ENCODE peak calls at places on chromosomes 7 and 10, in seven cellular contexts. Q is SK-N-SH, W is HCT116, K is HepG2, E is K562, D is GM12878, I is H1. X is an unnamed sample.
A peak's percentile ranks its signal among the peaks of the same experiment; 100 is the strongest.

GRCh38 chr10:119447823-119448546 is 94.5 kb downstream of the RGS10 start:
- DNase-seq in I (no peak), Q (no peak), D (no peak), E (no peak), K (no peak), W (no peak), X (no peak)

GRCh38 chr10:92747066-92747465 is 57.3 kb downstream of the HHEX start:
- DNase-seq in D (no peak), Q (no peak), I (no peak), W (no peak), E (no peak), K (no peak), X (no peak)

GRCh38 chr7:128309921-128310320 is 33.8 kb downstream of the RBM28 start:
- DNase-seq in W (no peak), Q (no peak), K (no peak), E (no peak), I (no peak), D (no peak), X (no peak)

GRCh38 chr7:138669364-138669763 is 31.8 kb downstream of the SVOPL start:
- DNase-seq in W (no peak), I (no peak), E (no peak), D (no peak), Q (no peak), K (no peak), X (no peak)

GRCh38 chr7:26584964-26585650 is 279.3 kb downstream of the SKAP2 start:
- DNase-seq in D (no peak), E (no peak), Q (no peak), I (no peak), K (no peak), W (no peak), X (no peak)

GRCh38 chr7:98213296-98213873 is 2.1 kb downstream of the BHLHA15 start:
- DNase-seq in D (no peak), E (no peak), I (no peak), W (no peak), Q (peak; percentile 41), K (no peak), X (no peak)

GRCh38 chr7:81802251-81802650 is 32.4 kb upstream of the HGF start:
- DNase-seq in W (no peak), I (no peak), K (no peak), D (no peak), E (no peak), Q (no peak), X (no peak)

GRCh38 chr10:44035474-44036197 is 349.3 kb downstream of the CXCL12 start:
- DNase-seq in E (no peak), W (no peak), D (peak; percentile 57), K (no peak), I (no peak), Q (no peak), X (no peak)

GRCh38 chr10:49817845-49818244 is 55.7 kb upstream of the OGDHL start:
- DNase-seq in K (no peak), E (no peak), Q (no peak), D (no peak), I (no peak), W (no peak), X (peak; percentile 66)

DNA sequence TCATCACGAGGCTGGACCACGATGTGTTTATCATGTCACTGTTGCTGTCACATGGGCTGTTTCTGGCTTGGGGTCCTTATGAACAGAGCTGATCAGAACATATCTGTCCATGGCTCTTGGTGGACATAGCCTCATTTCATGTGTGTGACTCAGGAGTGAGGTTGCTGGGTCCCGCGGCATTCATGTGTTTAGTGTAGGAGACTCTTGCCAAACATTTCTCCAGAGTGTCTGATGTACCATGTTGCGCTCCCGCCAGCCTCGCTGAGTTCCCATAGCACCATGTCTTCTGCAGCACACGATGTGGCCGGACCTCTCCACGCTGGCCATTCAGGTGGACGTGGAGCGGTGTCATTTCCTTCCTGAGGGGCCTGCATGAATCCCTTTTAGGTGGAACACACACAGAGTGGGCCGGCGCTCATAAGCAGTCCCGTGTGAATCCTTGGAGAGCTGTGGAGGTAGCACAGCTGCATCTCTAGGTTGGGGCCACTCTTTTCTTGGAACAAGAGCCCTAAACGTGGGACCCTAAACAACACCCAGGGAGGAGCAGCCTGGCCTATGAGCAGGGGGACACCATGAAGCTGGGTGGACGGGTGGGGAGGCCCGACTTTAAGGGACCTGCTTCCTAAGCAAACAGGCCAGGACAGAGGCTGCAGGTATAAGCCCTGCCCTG is 134.6 kb downstream of the LHPP start:
- DNase-seq in I (no peak), W (no peak), Q (no peak), E (no peak), K (no peak), D (no peak), X (no peak)
- H3K9ac ChIP-seq in I (no peak overlapping the region), W (no peak overlapping the region), Q (no peak overlapping the region), E (no peak overlapping the region), K (no peak overlapping the region), D (no peak overlapping the region), X (no peak overlapping the region)

DNA sequence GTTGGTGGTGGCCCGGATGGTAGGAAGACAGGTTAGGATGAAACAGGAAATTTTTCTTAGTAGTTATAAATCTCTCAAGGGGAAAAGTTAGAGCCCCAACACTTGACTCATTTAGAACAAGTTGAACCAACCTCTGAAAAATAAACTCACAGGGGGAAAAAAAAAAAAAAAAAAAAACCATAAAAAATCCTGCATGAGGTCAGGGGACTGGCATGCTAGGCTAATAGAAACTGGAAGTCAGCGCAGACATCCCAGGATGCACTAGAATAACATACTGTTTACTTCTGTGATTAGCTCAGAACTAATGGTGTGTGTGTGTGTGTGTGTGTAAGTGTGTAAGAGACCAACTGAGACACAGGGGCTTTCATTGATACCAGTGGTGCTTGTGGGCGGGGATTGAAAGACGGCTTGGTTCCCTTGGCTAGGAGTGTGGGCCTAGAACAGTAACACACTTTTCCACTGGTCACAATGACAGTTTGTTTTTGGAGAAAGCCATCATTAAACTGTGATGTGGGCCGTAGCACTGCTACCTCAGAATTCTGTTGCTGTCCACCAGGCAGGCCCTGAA is 491.6 kb upstream of the GALNT17 start:
- DNase-seq in K (no peak), E (no peak), W (no peak), I (no peak), Q (no peak), D (no peak), X (no peak)
- TF ChIP-seq MAX in K (no peak), E (no peak), W (no peak), I (no peak), Q (no peak), D (no peak), X (no peak)

GRCh38 chr7:31796375-31796774 is 109.4 kb downstream of the PPP1R17 start:
- DNase-seq in W (no peak), D (no peak), Q (no peak), E (no peak), I (no peak), K (no peak), X (no peak)
- H3K9ac ChIP-seq in W (no peak overlapping the region), D (no peak overlapping the region), Q (no peak overlapping the region), E (no peak overlapping the region), I (no peak overlapping the region), K (no peak overlapping the region), X (no peak overlapping the region)

DNA sequence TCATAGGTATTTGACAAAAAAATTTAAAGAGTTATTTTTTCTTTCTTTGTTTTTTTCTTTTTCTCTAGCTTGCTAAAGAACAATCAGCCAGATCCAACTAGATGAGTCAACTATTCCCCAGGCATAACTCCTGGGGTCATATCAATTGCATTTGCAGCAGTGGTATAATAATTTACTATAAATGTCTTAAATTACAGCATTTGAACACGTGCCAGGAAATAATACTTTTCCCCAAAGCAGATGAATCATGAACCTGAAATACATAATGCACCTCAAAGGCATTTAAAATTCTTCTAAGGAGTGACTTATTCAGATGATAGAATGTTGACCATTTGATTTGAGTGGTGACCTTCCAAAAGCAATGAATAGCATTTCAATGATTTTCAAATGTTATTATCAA is 190.1 kb downstream of the LRRTM3 start:
- DNase-seq in W (peak; percentile 51), E (no peak), D (no peak), I (no peak), Q (no peak), K (no peak), X (peak; percentile 9)
- TF ChIP-seq MAX in W (no peak), E (no peak), D (no peak), I (no peak), Q (no peak), K (no peak), X (no peak)

X was measured in endothelial cell of umbilical vein.